ENCODE peak calls at places on chromosome 20, in six cellular contexts. One of them, this sample, is unnamed.
A peak's percentile ranks its signal among the peaks of the same experiment; 100 is the strongest.

GRCh38 chr20:51412991-51413471 is 129.5 kb downstream of the NFATC2 start:
- DNase-seq in SW480: no peak
- DNase-seq in activated CD4-positive, alpha-beta T cell treated with anti-CD3 and anti-CD28 coated beads, Interleukin-2, amount 50 U/mL, for 1 hour: no peak
- DNase-seq in T-helper 2 cell: no peak
- DNase-seq in activated gamma-delta T cell treated with Interleukin-2 at 50 U/mL for 16 hours: no peak
- DNase-seq in EL: no peak
- DNase-seq in this sample: no peak

GRCh38 chr20:37282558-37282957 is 6.9 kb upstream of the MANBAL start:
- DNase-seq in SW480: no peak
- DNase-seq in activated CD4-positive, alpha-beta T cell treated with anti-CD3 and anti-CD28 coated beads, Interleukin-2, amount 50 U/mL, for 1 hour: no peak
- DNase-seq in T-helper 2 cell: no peak
- DNase-seq in activated gamma-delta T cell treated with Interleukin-2 at 50 U/mL for 16 hours: no peak
- DNase-seq in EL: peak; percentile 69
- DNase-seq in this sample: no peak

GRCh38 chr20:32521780-32522524 is 63.2 kb downstream of the NOL4L start:
- DNase-seq in SW480: peak; percentile 67
- DNase-seq in activated CD4-positive, alpha-beta T cell treated with anti-CD3 and anti-CD28 coated beads, Interleukin-2, amount 50 U/mL, for 1 hour: peak; percentile 69
- DNase-seq in T-helper 2 cell: peak; percentile 46
- DNase-seq in activated gamma-delta T cell treated with Interleukin-2 at 50 U/mL for 16 hours: peak; percentile 60
- DNase-seq in EL: peak; percentile 54
- DNase-seq in this sample: peak; percentile 25

GRCh38 chr20:62429455-62430310 is 2.3 kb upstream of the RBBP8NL start:
- DNase-seq in SW480: no peak
- DNase-seq in activated CD4-positive, alpha-beta T cell treated with anti-CD3 and anti-CD28 coated beads, Interleukin-2, amount 50 U/mL, for 1 hour: no peak
- DNase-seq in T-helper 2 cell: no peak
- DNase-seq in activated gamma-delta T cell treated with Interleukin-2 at 50 U/mL for 16 hours: no peak
- DNase-seq in EL: no peak
- DNase-seq in this sample: no peak

GRCh38 chr20:3671986-3672863 is 9.0 kb upstream of the GFRA4 start:
- DNase-seq in SW480: no peak
- DNase-seq in activated CD4-positive, alpha-beta T cell treated with anti-CD3 and anti-CD28 coated beads, Interleukin-2, amount 50 U/mL, for 1 hour: no peak
- DNase-seq in T-helper 2 cell: no peak
- DNase-seq in activated gamma-delta T cell treated with Interleukin-2 at 50 U/mL for 16 hours: no peak
- DNase-seq in EL: no peak
- DNase-seq in this sample: no peak

GRCh38 chr20:1809611-1810510 is 85.3 kb upstream of the SIRPA start:
- DNase-seq in SW480: no peak
- DNase-seq in activated CD4-positive, alpha-beta T cell treated with anti-CD3 and anti-CD28 coated beads, Interleukin-2, amount 50 U/mL, for 1 hour: no peak
- DNase-seq in T-helper 2 cell: no peak
- DNase-seq in activated gamma-delta T cell treated with Interleukin-2 at 50 U/mL for 16 hours: no peak
- DNase-seq in EL: peak; percentile 79
- DNase-seq in this sample: no peak

GRCh38 chr20:58117944-58118343 is 110.5 kb downstream of the ANKRD60 start:
- DNase-seq in SW480: no peak
- DNase-seq in activated CD4-positive, alpha-beta T cell treated with anti-CD3 and anti-CD28 coated beads, Interleukin-2, amount 50 U/mL, for 1 hour: no peak
- DNase-seq in T-helper 2 cell: no peak
- DNase-seq in activated gamma-delta T cell treated with Interleukin-2 at 50 U/mL for 16 hours: no peak
- DNase-seq in EL: peak; percentile 45
- DNase-seq in this sample: no peak

GRCh38 chr20:1975251-1975650 is 18.6 kb downstream of the PDYN start:
- DNase-seq in SW480: no peak
- DNase-seq in activated CD4-positive, alpha-beta T cell treated with anti-CD3 and anti-CD28 coated beads, Interleukin-2, amount 50 U/mL, for 1 hour: no peak
- DNase-seq in T-helper 2 cell: no peak
- DNase-seq in activated gamma-delta T cell treated with Interleukin-2 at 50 U/mL for 16 hours: no peak
- DNase-seq in EL: no peak
- DNase-seq in this sample: no peak

GRCh38 chr20:43941476-43942212 is 27.0 kb downstream of the TOX2 start:
- DNase-seq in SW480: no peak
- DNase-seq in activated CD4-positive, alpha-beta T cell treated with anti-CD3 and anti-CD28 coated beads, Interleukin-2, amount 50 U/mL, for 1 hour: no peak
- DNase-seq in T-helper 2 cell: no peak
- DNase-seq in activated gamma-delta T cell treated with Interleukin-2 at 50 U/mL for 16 hours: no peak
- DNase-seq in EL: peak; percentile 40
- DNase-seq in this sample: no peak

GRCh38 chr20:21513881-21514540 is at the start of gene NKX2-2:
- DNase-seq in SW480: no peak
- DNase-seq in activated CD4-positive, alpha-beta T cell treated with anti-CD3 and anti-CD28 coated beads, Interleukin-2, amount 50 U/mL, for 1 hour: no peak
- DNase-seq in T-helper 2 cell: no peak
- DNase-seq in activated gamma-delta T cell treated with Interleukin-2 at 50 U/mL for 16 hours: no peak
- DNase-seq in EL: no peak
- DNase-seq in this sample: no peak

GRCh38 chr20:62927128-62927705 is 912 bp upstream of the DIDO1 start:
- DNase-seq in SW480: no peak
- DNase-seq in activated CD4-positive, alpha-beta T cell treated with anti-CD3 and anti-CD28 coated beads, Interleukin-2, amount 50 U/mL, for 1 hour: no peak
- DNase-seq in T-helper 2 cell: no peak
- DNase-seq in activated gamma-delta T cell treated with Interleukin-2 at 50 U/mL for 16 hours: no peak
- DNase-seq in EL: no peak
- DNase-seq in this sample: no peak

GRCh38 chr20:49913399-49914047 is 1.8 kb downstream of the SPATA2 start:
- DNase-seq in SW480: no peak
- DNase-seq in activated CD4-positive, alpha-beta T cell treated with anti-CD3 and anti-CD28 coated beads, Interleukin-2, amount 50 U/mL, for 1 hour: no peak
- DNase-seq in T-helper 2 cell: no peak
- DNase-seq in activated gamma-delta T cell treated with Interleukin-2 at 50 U/mL for 16 hours: no peak
- DNase-seq in EL: no peak
- DNase-seq in this sample: no peak

This sample was measured in NK-92 treated with Interleukin-12 subunit alpha and Interleukin-12 subunit beta, amount 100 ng/mL, for 24 hours.